ENCODE peak calls at places on chromosomes 3 and 15, in ten cellular contexts. Q is PC-3; T is uterus; L is CD8-positive, alpha-beta memory T cell; I is GM23248; D is CD4-positive, alpha-beta memory T cell; B is heart right ventricle; G is trophoblast cell; P is transverse colon; O is IMR-90. S is an unnamed sample.
A peak's percentile ranks its signal among the peaks of the same experiment; 100 is the strongest.

GRCh38 chr3:128321418-128321817 is 145.3 kb downstream of the DNAJB8 start:
- DNase-seq in Q (no peak), T (no peak), L (no peak), I (no peak), D (no peak), B (no peak), G (no peak), P (no peak), O (no peak), S (no peak)

GRCh38 chr15:79433610-79434009 is 1.5 kb downstream of the MINAR1 start:
- DNase-seq in Q (no peak), T (no peak), L (no peak), I (no peak), D (no peak), B (no peak), G (peak; percentile 13), P (no peak), O (no peak), S (no peak)

GRCh38 chr15:64775551-64776401 is at the start of gene RBPMS2:
- DNase-seq in Q (no peak), T (peak; percentile 62), L (no peak), I (peak; percentile 48), D (no peak), B (peak; percentile 39), G (peak; percentile 20), P (no peak), O (peak; percentile 2), S (no peak)

GRCh38 chr15:30055604-30056003 is 27.2 kb upstream of the GOLGA8J start:
- DNase-seq in Q (no peak), T (no peak), L (no peak), I (no peak), D (no peak), B (no peak), G (no peak), P (no peak), O (no peak), S (no peak)

GRCh38 chr3:13950042-13950441 is 70.2 kb upstream of the WNT7A start:
- DNase-seq in Q (no peak), T (no peak), L (no peak), I (no peak), D (no peak), B (no peak), G (no peak), P (no peak), O (no peak), S (no peak)

GRCh38 chr3:194114123-194114522 is 21.8 kb upstream of the HES1 start:
- DNase-seq in Q (no peak), T (no peak), L (no peak), I (no peak), D (no peak), B (no peak), G (no peak), P (no peak), O (no peak), S (no peak)

GRCh38 chr3:154852515-154852914 is 227.6 kb upstream of the MME start:
- DNase-seq in Q (peak; percentile 57), T (no peak), L (no peak), I (no peak), D (no peak), B (no peak), G (no peak), P (no peak), O (peak; percentile 51), S (no peak)

GRCh38 chr3:188179006-188179966 is 25.3 kb downstream of the LPP start:
- DNase-seq in Q (no peak), T (peak; percentile 55), L (no peak), I (peak; percentile 84), D (no peak), B (peak; percentile 59), G (peak; percentile 93), P (no peak), O (peak; percentile 92), S (no peak)

GRCh38 chr3:64462203-64463120 is 225.3 kb downstream of the ADAMTS9 start:
- DNase-seq in Q (no peak), T (no peak), L (no peak), I (peak; percentile 92), D (no peak), B (no peak), G (no peak), P (no peak), O (peak; percentile 93), S (no peak)

GRCh38 chr3:146953523-146954125 is 348.5 kb upstream of the PLSCR5 start:
- DNase-seq in Q (no peak), T (no peak), L (no peak), I (peak; percentile 66), D (no peak), B (no peak), G (no peak), P (no peak), O (peak; percentile 1), S (no peak)

GRCh38 chr3:105885261-105885660 is 16.4 kb upstream of the CBLB start:
- DNase-seq in Q (no peak), T (no peak), L (no peak), I (peak; percentile 25), D (no peak), B (no peak), G (no peak), P (no peak), O (no peak), S (no peak)

GRCh38 chr3:102299125-102299877 is 135.5 kb upstream of the ZPLD1 start:
- DNase-seq in Q (peak; percentile 97), T (no peak), L (no peak), I (no peak), D (no peak), B (no peak), G (no peak), P (no peak), O (no peak), S (no peak)

GRCh38 chr3:142027713-142028112 is 121.6 kb downstream of the TFDP2 start:
- DNase-seq in Q (peak; percentile 44), T (no peak), L (no peak), I (peak; percentile 75), D (no peak), B (no peak), G (peak; percentile 44), P (peak; percentile 41), O (no peak), S (no peak)

DNA sequence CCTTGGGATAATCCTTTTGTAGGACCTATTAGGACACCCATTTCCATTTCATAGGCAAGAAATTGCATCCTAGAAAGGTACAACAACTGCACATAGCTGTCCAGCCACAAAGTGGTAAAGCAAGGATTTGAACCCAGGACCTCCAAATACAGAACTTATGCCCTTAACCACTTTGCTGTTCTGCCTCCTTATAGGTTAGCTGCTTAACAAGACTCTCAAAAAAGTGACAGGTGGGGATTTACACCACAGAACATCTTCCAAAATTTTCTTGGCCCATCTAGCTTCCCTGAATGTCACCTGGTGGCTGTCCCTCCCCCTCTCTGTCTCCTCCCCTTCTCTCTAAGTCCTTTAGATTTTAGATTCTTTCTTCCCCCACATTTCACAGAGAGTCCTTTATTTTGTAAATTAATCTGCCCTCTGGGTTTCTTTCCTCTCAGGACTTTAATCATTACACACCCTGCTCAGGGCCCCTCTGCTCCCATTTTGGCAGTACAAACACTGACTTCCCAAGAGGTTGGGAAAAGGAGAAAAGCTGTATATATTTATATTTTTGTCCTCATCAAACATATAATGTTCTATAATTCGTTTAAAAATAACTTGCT is 120.6 kb downstream of the CPNE4 start:
- DNase-seq in Q (no peak), T (no peak), L (no peak), I (no peak), D (no peak), B (no peak), G (no peak), P (no peak), O (no peak), S (no peak)
- H3K27ac ChIP-seq in Q (no peak overlapping the region), T (no peak overlapping the region), L (no peak overlapping the region), I (no peak overlapping the region), D (no peak overlapping the region), B (no peak overlapping the region), G (no peak overlapping the region), P (no peak overlapping the region), O (no peak overlapping the region), S (no peak overlapping the region)

DNA sequence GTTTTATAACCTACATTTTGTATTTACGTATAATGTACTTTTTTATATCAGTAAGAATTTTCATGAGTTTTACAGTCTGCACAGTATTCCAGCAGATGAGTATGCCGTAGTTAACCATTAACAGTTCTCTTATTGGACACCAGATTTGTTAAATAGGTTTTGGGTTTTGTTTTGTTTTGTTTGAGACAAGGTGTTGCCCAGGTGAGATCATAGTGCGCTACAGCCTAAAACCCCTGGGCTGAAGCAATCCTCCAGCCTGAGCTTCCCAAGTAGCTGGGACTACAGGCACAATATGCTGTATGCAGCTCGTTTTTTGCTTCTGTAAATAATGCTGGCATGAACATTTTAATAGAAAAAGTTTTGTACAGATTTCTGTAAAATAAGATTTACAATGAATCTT is 88.6 kb upstream of the CHD2 start:
- DNase-seq in Q (peak; percentile 61), T (no peak), L (no peak), I (no peak), D (no peak), B (no peak), G (peak; percentile 82), P (peak; percentile 56), O (no peak), S (no peak)
- H3K4me1 ChIP-seq in Q (peaks cover 45% of the 10 kb centered on the region), T (no peaks in the 10 kb centered on the region), L (peaks cover 59% of the 10 kb centered on the region), I (peaks cover 23% of the 10 kb centered on the region), D (peaks cover 67% of the 10 kb centered on the region), B (peaks cover 46% of the 10 kb centered on the region), G (peaks cover 7% of the 10 kb centered on the region), P (peaks cover 38% of the 10 kb centered on the region), O (peaks cover 7% of the 10 kb centered on the region), S (peaks cover 46% of the 10 kb centered on the region)

DNA sequence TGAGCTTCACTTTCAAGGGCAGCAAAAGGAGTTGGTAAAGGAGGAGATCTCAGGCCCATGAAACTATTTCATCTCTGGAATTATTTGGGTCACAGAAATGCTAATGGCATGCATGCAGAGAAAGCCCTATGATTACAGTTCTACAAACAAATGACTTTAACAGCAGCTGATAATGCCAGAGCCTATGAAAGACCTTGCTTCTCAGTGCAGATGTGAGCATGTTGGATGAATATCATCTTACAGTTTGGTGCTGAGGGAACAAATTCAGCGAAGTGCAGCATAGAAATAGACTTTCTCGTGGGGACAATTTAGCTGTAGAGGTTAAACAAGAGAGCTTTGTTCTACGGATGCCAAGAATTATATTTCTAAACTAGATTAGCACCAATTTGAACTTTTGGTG is 27.6 kb downstream of the PTX3 start:
- DNase-seq in Q (no peak), T (no peak), L (no peak), I (no peak), D (no peak), B (no peak), G (no peak), P (no peak), O (peak; percentile 86), S (no peak)
- H3K27me3 ChIP-seq in Q (no peaks in the 10 kb centered on the region), T (no peaks in the 10 kb centered on the region), L (peaks cover 5% of the 10 kb centered on the region), I (no peaks in the 10 kb centered on the region), D (no peaks in the 10 kb centered on the region), B (no peaks in the 10 kb centered on the region), G (no peaks in the 10 kb centered on the region), P (no peaks in the 10 kb centered on the region), O (no peaks in the 10 kb centered on the region), S (no peaks in the 10 kb centered on the region)

DNA sequence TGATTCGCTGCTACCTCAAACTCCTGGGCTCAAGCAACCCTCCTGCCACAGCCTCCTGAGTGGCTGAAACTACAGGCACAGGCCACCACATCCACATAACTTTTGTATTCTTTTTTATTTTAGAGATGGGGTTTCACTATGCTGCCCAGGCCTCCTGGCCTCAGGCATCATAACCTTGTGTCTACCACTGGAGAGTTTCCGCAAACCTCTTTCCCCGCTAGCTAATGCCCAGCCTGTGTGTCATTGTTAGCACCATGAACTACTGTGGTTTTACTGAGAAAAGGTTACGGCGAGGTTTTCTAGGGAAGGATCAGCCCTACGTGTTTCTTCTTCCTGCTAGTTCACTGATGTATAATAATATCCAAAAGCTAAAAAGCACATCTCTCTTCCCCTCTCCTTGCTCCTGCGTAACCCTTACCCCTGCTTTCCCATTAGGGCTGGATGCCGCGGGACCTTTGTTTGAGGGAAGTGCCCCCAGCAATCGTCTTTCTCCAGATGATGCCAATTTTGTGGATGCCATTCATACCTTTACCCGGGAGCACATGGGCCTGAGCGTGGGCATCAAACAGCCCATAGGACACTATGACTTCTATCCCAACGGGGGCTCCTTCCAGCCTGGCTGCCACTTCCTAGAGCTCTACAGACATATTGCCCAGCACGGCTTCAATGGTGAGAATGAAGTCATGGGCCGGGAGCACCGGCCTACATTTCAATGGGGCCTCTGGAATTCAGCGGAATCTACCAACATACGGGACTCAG is 113.7 kb downstream of the LIPC start:
- DNase-seq in Q (no peak), T (no peak), L (no peak), I (no peak), D (no peak), B (no peak), G (peak; percentile 85), P (no peak), O (peak; percentile 17), S (no peak)
- H3K27ac ChIP-seq in Q (no peak overlapping the region), T (no peak overlapping the region), L (peak overlapping the region; percentile 50), I (no peak overlapping the region), D (no peak overlapping the region), B (peak overlapping the region; percentile 81), G (no peak overlapping the region), P (no peak overlapping the region), O (no peak overlapping the region), S (no peak overlapping the region)